ENCODE peak calls at places on chromosomes 3 and 15, in nine cellular contexts. One of them, this sample, is unnamed.

GRCh38 chr15:52527196-52527897 is 1.3 kb downstream of the MYO5A start:
- DNase-seq in heart left ventricle: no peak
- DNase-seq in iPS DF 6.9: no peak
- DNase-seq in H54: no peak
- DNase-seq in sciatic nerve: no peak
- DNase-seq in glomerular endothelial cell: no peak
- DNase-seq in aorta: no peak
- DNase-seq in HTR-8/SVneo: no peak
- DNase-seq in A549: no peak
- DNase-seq in this sample: no peak

GRCh38 chr15:63308947-63309346 is 31.5 kb downstream of the APH1B start:
- DNase-seq in A549: no peak
- DNase-seq in H54: no peak
- DNase-seq in aorta: no peak
- DNase-seq in glomerular endothelial cell: no peak
- DNase-seq in iPS DF 6.9: no peak
- DNase-seq in sciatic nerve: no peak
- DNase-seq in heart left ventricle: no peak
- DNase-seq in HTR-8/SVneo: no peak
- DNase-seq in this sample: no peak

GRCh38 chr3:41198526-41198925 is 779 bp upstream of the CTNNB1 start:
- DNase-seq in glomerular endothelial cell: no peak
- DNase-seq in HTR-8/SVneo: no peak
- DNase-seq in heart left ventricle: peak; percentile 41
- DNase-seq in aorta: peak; percentile 84
- DNase-seq in iPS DF 6.9: no peak
- DNase-seq in A549: no peak
- DNase-seq in sciatic nerve: peak; percentile 70
- DNase-seq in H54: no peak
- DNase-seq in this sample: no peak

GRCh38 chr3:115245899-115246298 is 98.8 kb upstream of the ZBTB20 start:
- DNase-seq in A549: no peak
- DNase-seq in aorta: no peak
- DNase-seq in heart left ventricle: no peak
- DNase-seq in H54: no peak
- DNase-seq in glomerular endothelial cell: no peak
- DNase-seq in sciatic nerve: no peak
- DNase-seq in iPS DF 6.9: no peak
- DNase-seq in HTR-8/SVneo: no peak
- DNase-seq in this sample: no peak

GRCh38 chr15:29700296-29700695 is 122.0 kb downstream of the TJP1 start:
- DNase-seq in glomerular endothelial cell: no peak
- DNase-seq in aorta: no peak
- DNase-seq in sciatic nerve: no peak
- DNase-seq in HTR-8/SVneo: no peak
- DNase-seq in heart left ventricle: no peak
- DNase-seq in iPS DF 6.9: no peak
- DNase-seq in A549: no peak
- DNase-seq in H54: no peak
- DNase-seq in this sample: no peak

GRCh38 chr15:77026501-77027110 is 31.7 kb downstream of the PSTPIP1 start:
- DNase-seq in H54: no peak
- DNase-seq in HTR-8/SVneo: no peak
- DNase-seq in iPS DF 6.9: no peak
- DNase-seq in heart left ventricle: peak; percentile 18
- DNase-seq in aorta: peak; percentile 50
- DNase-seq in glomerular endothelial cell: no peak
- DNase-seq in sciatic nerve: peak; percentile 45
- DNase-seq in A549: no peak
- DNase-seq in this sample: peak; percentile 9

GRCh38 chr3:173644086-173645082 is 246.8 kb downstream of the NLGN1 start:
- DNase-seq in H54: no peak
- DNase-seq in glomerular endothelial cell: no peak
- DNase-seq in aorta: peak; percentile 38
- DNase-seq in sciatic nerve: no peak
- DNase-seq in A549: no peak
- DNase-seq in heart left ventricle: no peak
- DNase-seq in iPS DF 6.9: no peak
- DNase-seq in HTR-8/SVneo: no peak
- DNase-seq in this sample: no peak

GRCh38 chr3:30044515-30044914 is 561.9 kb upstream of the TGFBR2 start:
- DNase-seq in heart left ventricle: no peak
- DNase-seq in glomerular endothelial cell: no peak
- DNase-seq in iPS DF 6.9: no peak
- DNase-seq in aorta: no peak
- DNase-seq in H54: no peak
- DNase-seq in HTR-8/SVneo: no peak
- DNase-seq in A549: no peak
- DNase-seq in sciatic nerve: no peak
- DNase-seq in this sample: no peak

GRCh38 chr15:33242669-33243191 is 48.2 kb upstream of the FMN1 start:
- DNase-seq in glomerular endothelial cell: no peak
- DNase-seq in sciatic nerve: no peak
- DNase-seq in aorta: no peak
- DNase-seq in HTR-8/SVneo: no peak
- DNase-seq in heart left ventricle: no peak
- DNase-seq in iPS DF 6.9: peak; percentile 18
- DNase-seq in H54: no peak
- DNase-seq in A549: no peak
- DNase-seq in this sample: no peak

GRCh38 chr15:70479785-70480184 is 283.6 kb downstream of the UACA start:
- DNase-seq in glomerular endothelial cell: no peak
- DNase-seq in iPS DF 6.9: no peak
- DNase-seq in A549: no peak
- DNase-seq in heart left ventricle: no peak
- DNase-seq in sciatic nerve: no peak
- DNase-seq in HTR-8/SVneo: no peak
- DNase-seq in aorta: peak; percentile 9
- DNase-seq in H54: no peak
- DNase-seq in this sample: no peak

GRCh38 chr15:27254801-27255200 is 283.8 kb downstream of the GABRG3 start:
- DNase-seq in A549: no peak
- DNase-seq in HTR-8/SVneo: no peak
- DNase-seq in iPS DF 6.9: no peak
- DNase-seq in aorta: no peak
- DNase-seq in sciatic nerve: no peak
- DNase-seq in H54: no peak
- DNase-seq in glomerular endothelial cell: no peak
- DNase-seq in heart left ventricle: no peak
- DNase-seq in this sample: no peak

GRCh38 chr3:152460936-152461335 is 192.2 kb downstream of the MBNL1 start:
- DNase-seq in iPS DF 6.9: no peak
- DNase-seq in sciatic nerve: no peak
- DNase-seq in heart left ventricle: no peak
- DNase-seq in A549: no peak
- DNase-seq in HTR-8/SVneo: no peak
- DNase-seq in aorta: no peak
- DNase-seq in glomerular endothelial cell: no peak
- DNase-seq in H54: no peak
- DNase-seq in this sample: no peak

GRCh38 chr3:172103724-172104123 is 64.3 kb downstream of the FNDC3B start:
- DNase-seq in aorta: no peak
- DNase-seq in HTR-8/SVneo: no peak
- DNase-seq in iPS DF 6.9: no peak
- DNase-seq in heart left ventricle: no peak
- DNase-seq in H54: no peak
- DNase-seq in glomerular endothelial cell: no peak
- DNase-seq in A549: no peak
- DNase-seq in sciatic nerve: no peak
- DNase-seq in this sample: no peak

GRCh38 chr15:81398910-81399551 is 25.0 kb upstream of the TMC3 start:
- DNase-seq in iPS DF 6.9: no peak
- DNase-seq in sciatic nerve: no peak
- DNase-seq in H54: no peak
- DNase-seq in glomerular endothelial cell: no peak
- DNase-seq in HTR-8/SVneo: no peak
- DNase-seq in aorta: no peak
- DNase-seq in A549: no peak
- DNase-seq in heart left ventricle: no peak
- DNase-seq in this sample: no peak